ENCODE peak calls at places on chromosomes 12 and 14, in four cellular contexts. Q is GM04504; U is body of pancreas; M is CD4-positive, alpha-beta T cell. A is an unnamed sample.

GRCh38 chr14:64114166-64114565 is 180.0 kb downstream of the ESR2 start:
- DNase-seq in U (no peak), Q (no peak), M (no peak), A (no peak)

GRCh38 chr14:89660183-89660582 is 243.2 kb upstream of the FOXN3 start:
- DNase-seq in Q (peak; percentile 52), U (no peak), M (no peak), A (no peak)

GRCh38 chr14:83342590-83342989 is 1808.9 kb upstream of the SEL1L start:
- DNase-seq in U (no peak), Q (peak; percentile 55), M (no peak), A (no peak)

GRCh38 chr14:61331992-61332657 is 10.7 kb downstream of the PRKCH start:
- DNase-seq in Q (no peak), U (no peak), M (no peak), A (no peak)

GRCh38 chr12:57278465-57279453 is 27.8 kb upstream of the STAC3 start:
- DNase-seq in Q (no peak), U (no peak), M (no peak), A (no peak)

GRCh38 chr14:93946506-93947170 is 19.5 kb downstream of the FAM181A start:
- DNase-seq in M (no peak), U (no peak), Q (no peak), A (no peak)

GRCh38 chr12:112243255-112243965 is 118.0 kb downstream of the TRAFD1 start:
- DNase-seq in U (no peak), M (no peak), Q (no peak), A (no peak)

GRCh38 chr14:29865299-29865698 is 62.3 kb downstream of the PRKD1 start:
- DNase-seq in Q (no peak), M (no peak), U (no peak), A (no peak)

GRCh38 chr12:6868211-6869048 is 1.1 kb downstream of the TPI1 start:
- DNase-seq in M (no peak), U (no peak), Q (no peak), A (no peak)

GRCh38 chr12:8590842-8591545 is 21.7 kb downstream of the AICDA start:
- DNase-seq in M (no peak), U (no peak), Q (no peak), A (no peak)

GRCh38 chr12:114588061-114588460 is 95.9 kb downstream of the TBX3 start:
- DNase-seq in Q (no peak), U (no peak), M (no peak), A (no peak)

GRCh38 chr14:58200480-58200841 is 512 bp downstream of the ACTR10 start:
- DNase-seq in M (no peak), U (no peak), Q (no peak), A (no peak)

GRCh38 chr12:106541201-106541600 is 41.6 kb upstream of the RFX4 start:
- DNase-seq in Q (no peak), U (no peak), M (no peak), A (no peak)

GRCh38 chr12:6666211-6666610 is 3.3 kb upstream of the ING4 start:
- DNase-seq in M (no peak), U (no peak), Q (no peak), A (no peak)

GRCh38 chr12:115375188-115375991 is 691.4 kb upstream of the TBX3 start:
- DNase-seq in U (no peak), M (no peak), Q (peak; percentile 38), A (no peak)

A was measured in stomach.